ENCODE peak calls at places on chromosomes 6 and 20, in six cellular contexts. One of them, this sample, is unnamed.

GRCh38 chr6:64224819-64225218 is 589.2 kb downstream of the PHF3 start:
- DNase-seq in stimulated activated CD8-positive, alpha-beta memory T cell treated with anti-CD3 and anti-CD28 coated beads, Interleukin-15, amount 100 ng/mL, for 24 hours: no peak
- DNase-seq in lung: no peak
- DNase-seq in CD8-positive, alpha-beta memory T cell: no peak
- DNase-seq in activated naive CD4-positive, alpha-beta T cell treated with Interleukin-2 at 50 U/mL for 16 hours: no peak
- DNase-seq in NCI-H1092: no peak
- DNase-seq in this sample: no peak

GRCh38 chr6:26234421-26235239 is 130.4 kb upstream of the BTN3A2 start:
- DNase-seq in stimulated activated CD8-positive, alpha-beta memory T cell treated with anti-CD3 and anti-CD28 coated beads, Interleukin-15, amount 100 ng/mL, for 24 hours: peak
- DNase-seq in NCI-H1092: no peak
- DNase-seq in lung: no peak
- DNase-seq in activated naive CD4-positive, alpha-beta T cell treated with Interleukin-2 at 50 U/mL for 16 hours: peak
- DNase-seq in CD8-positive, alpha-beta memory T cell: peak
- DNase-seq in this sample: peak

GRCh38 chr6:9606435-9607134 is 808.3 kb downstream of the TFAP2A start:
- DNase-seq in CD8-positive, alpha-beta memory T cell: no peak
- DNase-seq in activated naive CD4-positive, alpha-beta T cell treated with Interleukin-2 at 50 U/mL for 16 hours: no peak
- DNase-seq in NCI-H1092: no peak
- DNase-seq in lung: no peak
- DNase-seq in stimulated activated CD8-positive, alpha-beta memory T cell treated with anti-CD3 and anti-CD28 coated beads, Interleukin-15, amount 100 ng/mL, for 24 hours: no peak
- DNase-seq in this sample: no peak

GRCh38 chr6:108921547-108922331 is 73.5 kb downstream of the ARMC2 start:
- DNase-seq in stimulated activated CD8-positive, alpha-beta memory T cell treated with anti-CD3 and anti-CD28 coated beads, Interleukin-15, amount 100 ng/mL, for 24 hours: no peak
- DNase-seq in CD8-positive, alpha-beta memory T cell: no peak
- DNase-seq in activated naive CD4-positive, alpha-beta T cell treated with Interleukin-2 at 50 U/mL for 16 hours: peak
- DNase-seq in NCI-H1092: no peak
- DNase-seq in lung: no peak
- DNase-seq in this sample: no peak

GRCh38 chr6:139028242-139028657 is 295 bp upstream of the ABRACL start:
- DNase-seq in activated naive CD4-positive, alpha-beta T cell treated with Interleukin-2 at 50 U/mL for 16 hours: no peak
- DNase-seq in stimulated activated CD8-positive, alpha-beta memory T cell treated with anti-CD3 and anti-CD28 coated beads, Interleukin-15, amount 100 ng/mL, for 24 hours: no peak
- DNase-seq in CD8-positive, alpha-beta memory T cell: no peak
- DNase-seq in lung: no peak
- DNase-seq in NCI-H1092: no peak
- DNase-seq in this sample: no peak

GRCh38 chr6:69026715-69027114 is 391.6 kb downstream of the ADGRB3 start:
- DNase-seq in NCI-H1092: no peak
- DNase-seq in stimulated activated CD8-positive, alpha-beta memory T cell treated with anti-CD3 and anti-CD28 coated beads, Interleukin-15, amount 100 ng/mL, for 24 hours: no peak
- DNase-seq in CD8-positive, alpha-beta memory T cell: no peak
- DNase-seq in lung: no peak
- DNase-seq in activated naive CD4-positive, alpha-beta T cell treated with Interleukin-2 at 50 U/mL for 16 hours: no peak
- DNase-seq in this sample: no peak

GRCh38 chr20:24983896-24984295 is 8.7 kb downstream of the APMAP start:
- DNase-seq in stimulated activated CD8-positive, alpha-beta memory T cell treated with anti-CD3 and anti-CD28 coated beads, Interleukin-15, amount 100 ng/mL, for 24 hours: no peak
- DNase-seq in activated naive CD4-positive, alpha-beta T cell treated with Interleukin-2 at 50 U/mL for 16 hours: no peak
- DNase-seq in CD8-positive, alpha-beta memory T cell: no peak
- DNase-seq in NCI-H1092: no peak
- DNase-seq in lung: no peak
- DNase-seq in this sample: no peak

GRCh38 chr6:73299171-73300073 is 36.4 kb upstream of the KHDC1 start:
- DNase-seq in NCI-H1092: no peak
- DNase-seq in activated naive CD4-positive, alpha-beta T cell treated with Interleukin-2 at 50 U/mL for 16 hours: no peak
- DNase-seq in lung: no peak
- DNase-seq in CD8-positive, alpha-beta memory T cell: no peak
- DNase-seq in stimulated activated CD8-positive, alpha-beta memory T cell treated with anti-CD3 and anti-CD28 coated beads, Interleukin-15, amount 100 ng/mL, for 24 hours: no peak
- DNase-seq in this sample: no peak

GRCh38 chr6:44010411-44011349 is 116.6 kb downstream of the MRPL14 start:
- DNase-seq in activated naive CD4-positive, alpha-beta T cell treated with Interleukin-2 at 50 U/mL for 16 hours: no peak
- DNase-seq in NCI-H1092: peak
- DNase-seq in CD8-positive, alpha-beta memory T cell: no peak
- DNase-seq in lung: no peak
- DNase-seq in stimulated activated CD8-positive, alpha-beta memory T cell treated with anti-CD3 and anti-CD28 coated beads, Interleukin-15, amount 100 ng/mL, for 24 hours: no peak
- DNase-seq in this sample: peak

GRCh38 chr6:17714177-17714576 is 7.5 kb upstream of the NUP153 start:
- DNase-seq in NCI-H1092: no peak
- DNase-seq in lung: no peak
- DNase-seq in activated naive CD4-positive, alpha-beta T cell treated with Interleukin-2 at 50 U/mL for 16 hours: no peak
- DNase-seq in stimulated activated CD8-positive, alpha-beta memory T cell treated with anti-CD3 and anti-CD28 coated beads, Interleukin-15, amount 100 ng/mL, for 24 hours: no peak
- DNase-seq in CD8-positive, alpha-beta memory T cell: no peak
- DNase-seq in this sample: no peak